ENCODE peak calls at places on chromosomes 5 and 9, in seven cellular contexts. U is activated CD8-positive, alpha-beta memory T cell treated with anti-CD3 and anti-CD28 coated beads, Interleukin-2, amount 10 ng/mL, durations not matched to agents 7 days and 5 days; A is stimulated activated naive CD8-positive, alpha-beta T cell treated with anti-CD3 and anti-CD28 coated beads, Interleukin-15, Interleukin-2, amounts not matched to agents 100 U/mL and 50 U/mL, for 24 hours; E is gastroesophageal sphincter; Z is activated CD8-positive, alpha-beta T cell treated with anti-CD3 and anti-CD28 coated beads for 36 hours; M is left cardiac atrium; G is activated T-cell treated with anti-CD3 and anti-CD28 coated beads, Interleukin-2, amount 50 U/mL, for 4 hours. L is an unnamed sample.

GRCh38 chr5:123089971-123090640 is 1.1 kb downstream of the PRDM6 start:
- ATAC-seq in U (peak), A (no peak), E (peak), Z (no peak), M (peak), G (no peak), L (no peak)

GRCh38 chr5:41172012-41172411 is 41.3 kb downstream of the C6 start:
- ATAC-seq in U (no peak), A (no peak), E (no peak), Z (no peak), M (no peak), G (no peak), L (no peak)

GRCh38 chr9:127083598-127083997 is 38.8 kb downstream of the ANGPTL2 start:
- ATAC-seq in U (no peak), A (no peak), E (no peak), Z (no peak), M (no peak), G (no peak), L (no peak)

GRCh38 chr9:127264462-127265040 is at the start of gene GARNL3:
- ATAC-seq in U (no peak), A (no peak), E (no peak), Z (no peak), M (peak), G (no peak), L (no peak)

GRCh38 chr5:172637122-172637580 is 3.9 kb upstream of the NEURL1B start:
- ATAC-seq in U (no peak), A (no peak), E (no peak), Z (no peak), M (peak), G (no peak), L (no peak)

GRCh38 chr9:36151306-36152210 is 15.0 kb downstream of the GLIPR2 start:
- ATAC-seq in U (peak), A (peak), E (peak), Z (peak), M (peak), G (peak), L (peak)

GRCh38 chr5:10648806-10649517 is 85.1 kb downstream of the ANKRD33B start:
- ATAC-seq in U (no peak), A (no peak), E (no peak), Z (no peak), M (no peak), G (no peak), L (no peak)

GRCh38 chr5:147750065-147750464 is 32.5 kb downstream of the JAKMIP2 start:
- ATAC-seq in U (no peak), A (no peak), E (no peak), Z (no peak), M (no peak), G (no peak), L (no peak)

GRCh38 chr9:95383845-95384244 is 66.3 kb upstream of the FANCC start:
- ATAC-seq in U (no peak), A (no peak), E (no peak), Z (no peak), M (no peak), G (no peak), L (no peak)

GRCh38 chr9:13688223-13688989 is 408.9 kb upstream of the MPDZ start:
- ATAC-seq in U (no peak), A (no peak), E (no peak), Z (no peak), M (no peak), G (no peak), L (no peak)

GRCh38 chr9:137370865-137371520 is 52.0 kb downstream of the EXD3 start:
- ATAC-seq in U (no peak), A (no peak), E (no peak), Z (no peak), M (no peak), G (no peak), L (no peak)

GRCh38 chr9:114798793-114799427 is 6.9 kb downstream of the TNFSF15 start:
- ATAC-seq in U (no peak), A (no peak), E (no peak), Z (no peak), M (no peak), G (no peak), L (no peak)

GRCh38 chr5:122415481-122416120 is 103.6 kb downstream of the SNCAIP start:
- ATAC-seq in U (no peak), A (peak), E (peak), Z (peak), M (peak), G (no peak), L (no peak)

GRCh38 chr5:115686692-115687054 is 60.8 kb upstream of the TMED7 start:
- ATAC-seq in U (no peak), A (no peak), E (peak), Z (no peak), M (no peak), G (no peak), L (no peak)

GRCh38 chr5:7828269-7828668 is 22.7 kb downstream of the CFAP90 start:
- ATAC-seq in U (no peak), A (no peak), E (no peak), Z (no peak), M (peak), G (no peak), L (no peak)

L was measured in activated CD4-positive, CD25-positive, alpha-beta regulatory T cell treated with anti-CD3 and anti-CD28 coated beads, Interleukin-2, amount 50 U/mL, for 24 hours.